ENCODE peak calls at places on chromosome 10, in nine cellular contexts. A is heart left ventricle; S is psoas muscle; H is stomach; U is upper lobe of right lung; L is CD8-positive, alpha-beta T cell; K is brain microvascular endothelial cell; F is tibial artery; Q is heart right ventricle. O is an unnamed sample.

GRCh38 chr10:75399461-75400162 is 2.0 kb downstream of the ZNF503 start:
- DNase-seq in H (peak), U (peak), Q (peak), S (peak), A (peak), K (peak), F (peak), L (no peak), O (peak)

GRCh38 chr10:11837372-11838161 is 14.4 kb downstream of the PROSER2 start:
- DNase-seq in U (no peak), A (no peak), K (no peak), F (no peak), L (no peak), S (no peak), Q (no peak), H (no peak), O (no peak)

GRCh38 chr10:27223964-27224363 is 16.6 kb downstream of the ACBD5 start:
- DNase-seq in L (peak), Q (peak), F (peak), S (no peak), U (no peak), K (peak), A (no peak), H (peak), O (no peak)

GRCh38 chr10:88439932-88440331 is 143.2 kb downstream of the RNLS start:
- DNase-seq in L (no peak), U (no peak), K (no peak), H (no peak), A (no peak), F (no peak), Q (no peak), S (no peak), O (no peak)

GRCh38 chr10:61751599-61751998 is 88.9 kb downstream of the CABCOCO1 start:
- DNase-seq in L (no peak), K (no peak), H (no peak), F (no peak), U (no peak), S (no peak), A (no peak), Q (no peak), O (no peak)

GRCh38 chr10:122911889-122912484 is 1.6 kb downstream of the FAM24A start:
- DNase-seq in Q (peak), F (no peak), A (no peak), H (peak), U (no peak), L (peak), K (peak), S (no peak), O (no peak)

GRCh38 chr10:133292919-133293809 is 15.5 kb downstream of the TUBGCP2 start:
- DNase-seq in S (no peak), U (peak), K (peak), L (no peak), A (no peak), F (no peak), H (no peak), Q (no peak), O (no peak)

GRCh38 chr10:802506-802905 is 113.0 kb upstream of the DIP2C start:
- DNase-seq in K (no peak), L (no peak), U (no peak), F (no peak), H (no peak), Q (no peak), S (no peak), A (no peak), O (no peak)

GRCh38 chr10:125154529-125154928 is 5.8 kb downstream of the CTBP2 start:
- DNase-seq in F (no peak), A (no peak), L (no peak), S (no peak), Q (no peak), H (no peak), U (no peak), K (no peak), O (no peak)

GRCh38 chr10:61136151-61136550 is 192.2 kb upstream of the RHOBTB1 start:
- DNase-seq in S (no peak), A (no peak), F (no peak), Q (no peak), H (no peak), U (no peak), L (no peak), K (peak), O (no peak)

GRCh38 chr10:22713853-22714523 is 390 bp downstream of the PIP4K2A start:
- DNase-seq in F (peak), S (peak), L (no peak), K (no peak), A (peak), Q (peak), U (peak), H (no peak), O (no peak)

GRCh38 chr10:94991243-94991888 is 52.9 kb downstream of the CYP2C9 start:
- DNase-seq in F (no peak), A (no peak), Q (no peak), L (no peak), K (no peak), S (no peak), H (no peak), U (no peak), O (no peak)

GRCh38 chr10:24722676-24723385 is 856 bp downstream of the ARHGAP21 start:
- DNase-seq in A (peak), K (peak), H (peak), U (peak), L (peak), Q (peak), S (peak), F (peak), O (peak)

GRCh38 chr10:72653383-72654096 is 27.7 kb upstream of the MICU1 start:
- DNase-seq in S (no peak), A (no peak), H (no peak), Q (no peak), K (no peak), F (no peak), U (no peak), L (no peak), O (no peak)
- H3K27ac ChIP-seq in S (peak), A (no peak), H (no peak), Q (no peak), K (no peak), F (no peak), U (no peak), L (no peak), O (no peak)

DNA sequence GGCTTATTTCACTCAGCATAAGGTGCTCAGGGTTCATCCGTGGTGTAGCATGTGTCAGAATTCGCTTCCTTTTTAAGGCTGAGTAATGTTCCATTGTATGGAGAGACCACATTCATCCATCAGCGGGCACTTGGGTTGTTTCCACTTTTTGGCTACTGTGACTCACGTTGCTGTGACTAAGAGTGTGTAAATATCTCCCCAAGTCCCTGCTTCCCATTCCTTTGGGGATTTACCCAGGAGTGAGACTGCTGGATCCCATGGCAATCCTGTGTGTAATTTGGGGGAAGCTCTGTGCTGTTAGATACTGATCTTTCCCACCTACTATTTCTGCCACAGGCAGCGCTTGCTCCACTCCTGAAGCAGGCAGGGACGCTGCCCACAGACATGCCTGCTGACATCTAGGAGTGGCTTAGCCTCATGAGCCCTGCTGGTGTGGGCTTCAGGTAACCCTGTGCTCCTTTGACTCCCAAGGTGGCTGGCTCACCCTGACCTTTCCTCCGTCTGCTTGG is 346.0 kb downstream of the FRMD4A start:
- DNase-seq in A (no peak), K (peak), S (no peak), L (no peak), H (no peak), F (no peak), U (no peak), Q (no peak), O (no peak)
- H3K27ac ChIP-seq in A (no peak), K (peak), S (no peak), L (no peak), H (no peak), F (peak), U (no peak), Q (no peak), O (no peak)

GRCh38 chr10:78779339-78779955 is 289.3 kb upstream of the ZMIZ1 start:
- DNase-seq in L (no peak), A (no peak), Q (no peak), U (peak), H (no peak), F (no peak), S (no peak), K (no peak), O (no peak)
- H3K27ac ChIP-seq in L (no peak), A (no peak), Q (no peak), U (no peak), H (no peak), F (peak), S (no peak), K (no peak), O (no peak)

GRCh38 chr10:79239930-79240713 is 107.1 kb upstream of the PPIF start:
- DNase-seq in U (no peak), H (no peak), S (no peak), F (no peak), A (no peak), Q (no peak), L (no peak), K (no peak), O (no peak)

GRCh38 chr10:79239275-79239779 is 107.9 kb upstream of the PPIF start:
- DNase-seq in Q (no peak), K (no peak), U (peak), A (peak), L (no peak), S (peak), H (no peak), F (peak), O (peak)

GRCh38 chr10:79235765-79236755 is 111.2 kb upstream of the PPIF start:
- DNase-seq in A (no peak), Q (no peak), K (no peak), S (no peak), H (no peak), F (no peak), L (no peak), U (no peak), O (no peak)

GRCh38 chr10:79238606-79239005 is 108.7 kb upstream of the PPIF start:
- DNase-seq in U (no peak), Q (no peak), F (no peak), K (no peak), H (no peak), S (no peak), L (no peak), A (no peak), O (no peak)

DNA sequence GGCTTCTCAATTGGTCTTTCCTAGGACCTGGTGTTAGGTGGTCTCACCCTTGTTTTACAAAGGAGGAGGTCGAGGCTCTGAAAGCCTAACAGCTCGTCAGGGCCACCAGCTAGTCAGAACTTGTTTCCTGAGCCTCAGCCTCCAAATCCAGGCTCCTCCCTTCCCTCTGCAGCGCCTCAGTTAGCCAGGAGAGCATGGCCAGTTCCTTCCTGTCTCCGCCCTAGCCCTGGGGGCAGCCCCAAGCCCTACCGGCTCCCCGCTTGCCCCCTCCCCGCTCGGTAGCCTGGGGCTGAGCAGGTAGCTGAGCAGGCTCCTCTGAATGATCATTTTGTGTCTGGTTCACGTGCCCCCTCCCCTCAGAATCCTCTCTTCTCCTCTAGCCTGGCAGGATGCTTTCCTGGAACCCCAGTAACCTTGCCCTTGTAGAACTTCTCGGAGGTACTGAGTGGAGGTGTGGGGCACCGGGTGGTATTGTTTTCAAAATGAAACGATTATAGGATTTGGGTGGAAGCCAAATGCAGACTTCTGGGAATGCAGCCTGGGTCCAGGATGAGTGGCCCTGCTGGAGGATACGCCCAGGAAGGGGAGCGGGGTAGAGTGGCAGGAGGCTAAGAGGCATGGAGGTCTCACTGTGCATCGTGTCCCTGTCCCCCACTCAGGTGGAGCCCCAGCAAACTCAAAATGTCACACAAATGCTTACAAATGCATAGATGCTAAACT is 109.3 kb upstream of the PPIF start:
- DNase-seq in U (no peak), Q (no peak), L (no peak), A (no peak), F (no peak), S (no peak), K (no peak), H (no peak), O (no peak)
- H3K27ac ChIP-seq in U (peak), Q (peak), L (no peak), A (no peak), F (no peak), S (peak), K (no peak), H (peak), O (no peak)

GRCh38 chr10:3908183-3908582 is 123.2 kb upstream of the KLF6 start:
- DNase-seq in A (no peak), S (no peak), Q (no peak), F (no peak), L (no peak), U (no peak), H (no peak), K (no peak), O (no peak)
- H3K27ac ChIP-seq in A (no peak), S (peak), Q (no peak), F (peak), L (no peak), U (no peak), H (no peak), K (peak), O (no peak)

GRCh38 chr10:114243661-114244060 is 4.6 kb downstream of the VWA2 start:
- DNase-seq in U (no peak), A (no peak), F (no peak), K (no peak), Q (no peak), L (no peak), H (no peak), S (no peak), O (no peak)
- H3K27ac ChIP-seq in U (peak), A (no peak), F (no peak), K (no peak), Q (no peak), L (no peak), H (peak), S (no peak), O (no peak)

DNA sequence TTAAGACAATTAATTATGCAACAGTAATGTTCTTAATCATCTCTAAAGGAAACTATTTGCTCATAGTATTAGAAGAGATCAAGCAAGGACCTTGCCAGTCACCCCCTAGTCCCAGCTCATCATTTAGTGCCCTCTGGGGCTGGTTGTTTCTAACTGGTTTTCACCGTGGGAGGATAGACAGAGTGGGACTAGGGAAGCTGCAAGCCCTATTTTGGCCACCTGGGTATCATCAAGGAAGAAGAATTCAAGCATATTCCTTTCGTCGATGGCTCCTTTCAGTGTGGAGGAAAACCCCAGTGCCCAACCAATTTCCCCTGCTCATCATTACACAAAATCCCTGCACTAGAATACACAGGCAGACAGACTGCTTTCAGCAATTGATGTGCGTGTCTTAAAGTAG is 30.6 kb upstream of the FGFR2 start:
- DNase-seq in L (no peak), F (no peak), S (no peak), Q (no peak), K (no peak), A (no peak), H (no peak), U (no peak), O (no peak)
- H3K27ac ChIP-seq in L (no peak), F (no peak), S (no peak), Q (no peak), K (no peak), A (no peak), H (no peak), U (no peak), O (no peak)

DNA sequence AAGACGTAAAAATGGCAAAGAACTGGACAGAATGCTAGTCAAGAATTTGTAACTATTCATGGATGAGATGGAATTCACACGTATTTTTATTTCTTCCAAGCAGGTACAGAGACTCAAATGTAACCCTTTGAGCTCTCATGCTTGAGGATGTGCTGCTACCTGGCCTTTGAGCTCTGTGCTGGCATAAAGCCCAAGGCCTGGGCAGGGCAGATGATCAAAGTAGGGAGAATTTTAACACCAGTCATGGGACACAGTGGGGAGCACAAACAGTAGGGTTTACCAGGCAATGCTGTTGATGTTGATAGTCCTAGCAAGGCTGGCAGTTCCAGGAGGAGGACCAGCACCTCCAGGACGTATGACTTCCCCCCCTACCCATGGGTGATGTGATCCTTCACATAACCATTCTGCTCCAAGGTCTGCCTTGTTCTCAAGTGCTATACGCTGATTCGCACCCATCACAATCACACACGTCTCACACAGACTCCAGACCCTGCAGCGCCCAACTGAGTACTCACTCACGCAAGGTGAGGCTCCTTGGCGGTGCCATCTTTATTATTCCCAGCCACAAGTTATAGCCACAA is 48.6 kb upstream of the DLG5 start:
- DNase-seq in S (no peak), F (no peak), H (no peak), K (no peak), U (no peak), Q (no peak), L (no peak), A (no peak), O (no peak)
- H3K27ac ChIP-seq in S (peak), F (peak), H (no peak), K (no peak), U (no peak), Q (no peak), L (no peak), A (no peak), O (no peak)